ENCODE peak calls at places on chromosomes 1 and 21, in nine cellular contexts. N is NCI-H1105, W is heart left ventricle, V is endothelial cell, R is HFFc6, F is MV-4-11, J is M059J, D is fibroblast of villous mesenchyme, M is A172. O is an unnamed sample.

GRCh38 chr1:27382950-27383627 is at the start of gene CD164L2:
- DNase-seq in N (no peak), W (no peak), V (peak), R (no peak), F (no peak), J (no peak), D (no peak), M (no peak), O (no peak)

GRCh38 chr1:178566187-178566586 is 53.3 kb downstream of the TEX35 start:
- DNase-seq in N (no peak), W (no peak), V (no peak), R (no peak), F (no peak), J (peak), D (no peak), M (no peak), O (peak)

GRCh38 chr1:6507037-6507428 is 15.6 kb upstream of the PLEKHG5 start:
- DNase-seq in N (no peak), W (no peak), V (no peak), R (no peak), F (peak), J (no peak), D (no peak), M (no peak), O (no peak)

GRCh38 chr1:179190861-179191260 is 38.6 kb downstream of the ABL2 start:
- DNase-seq in N (no peak), W (peak), V (no peak), R (no peak), F (peak), J (no peak), D (peak), M (peak), O (no peak)

GRCh38 chr1:154747841-154748766 is 122.0 kb downstream of the KCNN3 start:
- DNase-seq in N (no peak), W (peak), V (no peak), R (no peak), F (peak), J (no peak), D (no peak), M (no peak), O (no peak)

GRCh38 chr1:99251308-99251707 is 13.0 kb upstream of the PLPPR4 start:
- DNase-seq in N (no peak), W (no peak), V (no peak), R (no peak), F (no peak), J (no peak), D (no peak), M (no peak), O (no peak)

GRCh38 chr21:38773108-38774061 is 32.3 kb upstream of the ETS2 start:
- DNase-seq in N (no peak), W (no peak), V (no peak), R (peak), F (peak), J (peak), D (peak), M (peak), O (no peak)

GRCh38 chr1:203888807-203889251 is 27.4 kb downstream of the SNRPE start:
- DNase-seq in N (no peak), W (no peak), V (no peak), R (peak), F (no peak), J (peak), D (peak), M (peak), O (no peak)

GRCh38 chr1:166925791-166926483 is 49.4 kb downstream of the ILDR2 start:
- DNase-seq in N (no peak), W (no peak), V (no peak), R (peak), F (no peak), J (peak), D (no peak), M (peak), O (no peak)

GRCh38 chr1:173478099-173478555 is 992 bp downstream of the PRDX6 start:
- DNase-seq in N (no peak), W (peak), V (peak), R (peak), F (peak), J (peak), D (peak), M (peak), O (no peak)

GRCh38 chr1:46735708-46736324 is 16.9 kb upstream of the EFCAB14 start:
- DNase-seq in N (no peak), W (peak), V (peak), R (peak), F (peak), J (peak), D (peak), M (peak), O (no peak)